ENCODE peak calls at places on chromosomes 2 and 18, in eight cellular contexts. A, X, W, V, Z, H, M and F are unnamed samples.

GRCh38 chr2:213065583-213066444 is 85.6 kb downstream of the IKZF2 start:
- DNase-seq in A (peak; percentile 75), X (peak; percentile 2), W (peak; percentile 44), V (no peak), Z (no peak), H (peak; percentile 20), M (peak; percentile 82), F (no peak)

GRCh38 chr2:3665886-3666612 is 8.0 kb downstream of the ALLC start:
- DNase-seq in A (no peak), X (no peak), W (no peak), V (no peak), Z (no peak), H (no peak), M (no peak), F (no peak)

GRCh38 chr2:45651415-45652089 is at the start of gene PRKCE:
- DNase-seq in A (peak; percentile 29), X (peak; percentile 69), W (no peak), V (peak; percentile 58), Z (peak; percentile 48), H (peak; percentile 17), M (peak; percentile 58), F (peak; percentile 62)

GRCh38 chr2:31075936-31076590 is 62.2 kb downstream of the GALNT14 start:
- DNase-seq in A (peak; percentile 3), X (peak; percentile 48), W (no peak), V (no peak), Z (no peak), H (peak; percentile 78), M (no peak), F (peak; percentile 6)

GRCh38 chr2:172597191-172597842 is 41.4 kb downstream of the PDK1 start:
- DNase-seq in A (no peak), X (no peak), W (no peak), V (no peak), Z (no peak), H (no peak), M (no peak), F (no peak)

GRCh38 chr2:11855120-11855760 is 108.8 kb downstream of the LPIN1 start:
- DNase-seq in A (no peak), X (no peak), W (no peak), V (no peak), Z (no peak), H (no peak), M (peak; percentile 13), F (no peak)

GRCh38 chr2:61853848-61854434 is at the start of gene FAM161A:
- DNase-seq in A (peak; percentile 89), X (peak; percentile 91), W (peak; percentile 7), V (peak; percentile 92), Z (peak; percentile 73), H (peak; percentile 72), M (peak; percentile 96), F (peak; percentile 74)

GRCh38 chr2:72112981-72113846 is 34.4 kb downstream of the CYP26B1 start:
- DNase-seq in A (no peak), X (no peak), W (no peak), V (no peak), Z (no peak), H (no peak), M (no peak), F (no peak)

GRCh38 chr2:224155371-224155770 is 116.3 kb upstream of the SERPINE2 start:
- DNase-seq in A (no peak), X (no peak), W (no peak), V (no peak), Z (no peak), H (no peak), M (no peak), F (no peak)

GRCh38 chr18:69480460-69480859 is 79.8 kb downstream of the DOK6 start:
- DNase-seq in A (no peak), X (no peak), W (no peak), V (no peak), Z (no peak), H (no peak), M (no peak), F (no peak)

GRCh38 chr2:39109543-39109942 is 11.3 kb downstream of the SOS1 start:
- DNase-seq in A (no peak), X (no peak), W (no peak), V (no peak), Z (no peak), H (no peak), M (no peak), F (no peak)

GRCh38 chr2:29459445-29460179 is 344.4 kb downstream of the CLIP4 start:
- DNase-seq in A (peak; percentile 65), X (peak; percentile 13), W (peak; percentile 56), V (no peak), Z (no peak), H (peak; percentile 81), M (no peak), F (peak; percentile 13)

GRCh38 chr2:33812707-33813106 is 213.6 kb upstream of the FAM98A start:
- DNase-seq in A (no peak), X (peak; percentile 9), W (no peak), V (no peak), Z (no peak), H (no peak), M (no peak), F (no peak)

GRCh38 chr2:212686285-212686895 is 147.8 kb upstream of the ERBB4 start:
- DNase-seq in A (peak; percentile 78), X (peak; percentile 58), W (peak; percentile 5), V (peak; percentile 73), Z (peak; percentile 40), H (peak; percentile 72), M (peak; percentile 68), F (peak; percentile 39)

GRCh38 chr2:105329197-105329554 is 359 bp downstream of the TGFBRAP1 start:
- DNase-seq in A (no peak), X (no peak), W (no peak), V (no peak), Z (no peak), H (no peak), M (no peak), F (peak; percentile 8)

GRCh38 chr2:128562471-128563347 is 244.0 kb upstream of the HS6ST1 start:
- DNase-seq in A (no peak), X (no peak), W (peak; percentile 14), V (no peak), Z (no peak), H (peak; percentile 38), M (no peak), F (no peak)

GRCh38 chr2:157438907-157439791 is 4.7 kb downstream of the CYTIP start:
- DNase-seq in A (no peak), X (no peak), W (no peak), V (no peak), Z (no peak), H (no peak), M (peak; percentile 19), F (no peak)

GRCh38 chr2:171509945-171510731 is 12.1 kb upstream of the CYBRD1 start:
- DNase-seq in A (no peak), X (no peak), W (no peak), V (no peak), Z (no peak), H (no peak), M (no peak), F (no peak)

GRCh38 chr2:148546270-148546669 is 98.3 kb upstream of the EPC2 start:
- DNase-seq in A (no peak), X (peak; percentile 17), W (no peak), V (peak; percentile 36), Z (no peak), H (no peak), M (no peak), F (no peak)

GRCh38 chr2:132646805-132647115 is 23.2 kb downstream of the LYPD1 start:
- DNase-seq in A (no peak), X (no peak), W (no peak), V (no peak), Z (no peak), H (no peak), M (no peak), F (no peak)

GRCh38 chr2:207734264-207734635 is 22.8 kb downstream of the CCNYL1 start:
- DNase-seq in A (peak; percentile 46), X (no peak), W (no peak), V (peak; percentile 74), Z (no peak), H (peak; percentile 48), M (peak; percentile 22), F (no peak)

GRCh38 chr2:70024284-70024683 is 62.9 kb upstream of the ASPRV1 start:
- DNase-seq in A (no peak), X (peak; percentile 11), W (no peak), V (no peak), Z (no peak), H (no peak), M (no peak), F (no peak)

GRCh38 chr18:2826581-2826980 is 20.2 kb upstream of the EMILIN2 start:
- DNase-seq in A (no peak), X (no peak), W (no peak), V (no peak), Z (no peak), H (no peak), M (peak; percentile 13), F (no peak)

GRCh38 chr2:174878537-174879147 is 114.4 kb upstream of the CHRNA1 start:
- DNase-seq in A (peak; percentile 62), X (peak; percentile 59), W (no peak), V (peak; percentile 72), Z (no peak), H (peak; percentile 22), M (no peak), F (peak; percentile 5)

GRCh38 chr18:67154979-67155378 is 361.5 kb downstream of the DSEL start:
- DNase-seq in A (no peak), X (no peak), W (no peak), V (no peak), Z (no peak), H (no peak), M (no peak), F (no peak)